ENCODE peak calls at places on chromosomes 13 and 19, in four cellular contexts. K, D, A and N are unnamed samples.
A peak's percentile ranks its signal among the peaks of the same experiment; 100 is the strongest.

GRCh38 chr13:37540228-37540627 is 58.3 kb downstream of the POSTN start:
- DNase-seq in K (no peak), A (no peak), D (no peak), N (no peak)

GRCh38 chr19:51507640-51508058 is 6.0 kb upstream of the SIGLEC12 start:
- DNase-seq in K (no peak), D (no peak), A (no peak), N (no peak)

GRCh38 chr13:110225609-110226008 is 81.3 kb downstream of the COL4A1 start:
- DNase-seq in K (no peak), D (no peak), A (no peak), N (no peak)

GRCh38 chr13:79782541-79783216 is 301.7 kb downstream of the NDFIP2 start:
- DNase-seq in K (no peak), D (peak; percentile 49), A (no peak), N (no peak)

GRCh38 chr13:90003566-90003965 is 1343.9 kb upstream of the MIR17HG start:
- DNase-seq in K (no peak), A (no peak), D (no peak), N (no peak)

GRCh38 chr19:44554641-44555246 is 25.3 kb upstream of the CEACAM20 start:
- DNase-seq in D (no peak), A (no peak), K (no peak), N (no peak)

GRCh38 chr13:97879646-97880297 is 73.7 kb upstream of the IPO5 start:
- DNase-seq in D (no peak), K (no peak), A (no peak), N (no peak)

GRCh38 chr13:45015300-45015699 is 26.0 kb downstream of the GPALPP1 start:
- DNase-seq in K (no peak), A (no peak), D (no peak), N (no peak)

GRCh38 chr19:8580710-8581281 is 3.6 kb upstream of the MYO1F start:
- DNase-seq in K (peak; percentile 87), A (peak; percentile 92), D (peak; percentile 74), N (peak; percentile 88)

GRCh38 chr13:110015253-110015652 is 228.9 kb upstream of the IRS2 start:
- DNase-seq in K (no peak), A (no peak), D (no peak), N (no peak)

GRCh38 chr19:5094768-5095567 is 126.1 kb downstream of the KDM4B start:
- DNase-seq in K (no peak), D (no peak), A (no peak), N (no peak)

GRCh38 chr13:113796948-113797676 is 38.1 kb downstream of the TMEM255B start:
- DNase-seq in A (no peak), K (peak; percentile 59), D (no peak), N (no peak)

GRCh38 chr13:26759156-26759906 is 1.3 kb downstream of the GPR12 start:
- DNase-seq in D (peak; percentile 43), A (no peak), K (no peak), N (no peak)

GRCh38 chr19:8697671-8698432 is 743 bp downstream of the ACTL9 start:
- DNase-seq in K (no peak), D (no peak), A (no peak), N (no peak)

GRCh38 chr19:14408641-14409120 is 10.5 kb downstream of the DDX39A start:
- DNase-seq in A (no peak), D (no peak), K (no peak), N (no peak)

GRCh38 chr13:52449323-52450011 is 967 bp downstream of the VPS36 start:
- DNase-seq in A (no peak), K (no peak), D (no peak), N (no peak)

GRCh38 chr13:51920267-51920666 is 58.5 kb downstream of the CCDC70 start:
- DNase-seq in A (peak; percentile 55), D (no peak), K (no peak), N (peak; percentile 45)

GRCh38 chr19:54473983-54474382 is 887 bp upstream of the CDC42EP5 start:
- DNase-seq in A (no peak), D (peak; percentile 10), K (peak; percentile 38), N (no peak)

GRCh38 chr13:34076943-34077703 is 259.2 kb downstream of the RFC3 start:
- DNase-seq in D (no peak), A (no peak), K (no peak), N (no peak)

GRCh38 chr13:78657699-78658629 is 991 bp downstream of the OBI1 start:
- DNase-seq in K (no peak), A (no peak), D (no peak), N (no peak)

GRCh38 chr13:77262198-77262597 is 64.7 kb downstream of the MYCBP2 start:
- DNase-seq in D (no peak), K (no peak), A (no peak), N (no peak)

GRCh38 chr19:13615890-13616289 is 109.6 kb upstream of the CACNA1A start:
- DNase-seq in K (peak; percentile 19), A (no peak), D (peak; percentile 51), N (no peak)

GRCh38 chr13:113586661-113587479 is 2.3 kb downstream of the TFDP1 start:
- DNase-seq in K (peak; percentile 40), A (peak; percentile 37), D (peak; percentile 31), N (peak; percentile 50)

GRCh38 chr13:40221460-40222201 is 444.8 kb downstream of the FOXO1 start:
- DNase-seq in K (no peak), A (no peak), D (no peak), N (no peak)

GRCh38 chr19:33194884-33195710 is 967 bp downstream of the LRP3 start:
- DNase-seq in A (no peak), D (no peak), K (no peak), N (no peak)

GRCh38 chr13:106098778-106099177 is 436.7 kb downstream of the EFNB2 start:
- DNase-seq in K (no peak), D (no peak), A (no peak), N (no peak)

GRCh38 chr19:16355293-16356043 is 30.8 kb downstream of the KLF2 start:
- DNase-seq in D (peak; percentile 53), K (no peak), A (no peak), N (no peak)

GRCh38 chr19:1811472-1811894 is 593 bp downstream of the ATP8B3 start:
- DNase-seq in D (no peak), K (peak; percentile 91), A (peak; percentile 93), N (peak; percentile 85)

GRCh38 chr13:33276581-33276980 is 9.0 kb downstream of the STARD13 start:
- DNase-seq in A (no peak), D (no peak), K (no peak), N (no peak)

GRCh38 chr13:24627864-24628418 is 52.3 kb upstream of the ATP12A start:
- DNase-seq in A (no peak), D (no peak), K (no peak), N (no peak)

GRCh38 chr19:22422220-22422619 is at the start of gene ZNF98:
- DNase-seq in A (peak; percentile 69), K (no peak), D (peak; percentile 60), N (no peak)

GRCh38 chr13:50081106-50081898 is 66.1 kb downstream of the KCNRG start:
- DNase-seq in A (peak; percentile 76), K (peak; percentile 80), D (peak; percentile 55), N (peak; percentile 79)

GRCh38 chr19:33497778-33498175 is 23.8 kb downstream of the PEPD start:
- DNase-seq in A (no peak), D (no peak), K (no peak), N (no peak)

GRCh38 chr13:106756446-106756845 is 188.5 kb upstream of the ARGLU1 start:
- DNase-seq in K (no peak), D (no peak), A (no peak), N (no peak)

GRCh38 chr19:45876411-45877197 is 9.3 kb downstream of the IRF2BP1 start:
- DNase-seq in A (no peak), D (no peak), K (no peak), N (no peak)
- H3K4me3 ChIP-seq in A (peak overlapping the region; percentile 39), D (peak overlapping the region; percentile 31), K (peak overlapping the region; percentile 10), N (peak overlapping the region; percentile 57)

DNA sequence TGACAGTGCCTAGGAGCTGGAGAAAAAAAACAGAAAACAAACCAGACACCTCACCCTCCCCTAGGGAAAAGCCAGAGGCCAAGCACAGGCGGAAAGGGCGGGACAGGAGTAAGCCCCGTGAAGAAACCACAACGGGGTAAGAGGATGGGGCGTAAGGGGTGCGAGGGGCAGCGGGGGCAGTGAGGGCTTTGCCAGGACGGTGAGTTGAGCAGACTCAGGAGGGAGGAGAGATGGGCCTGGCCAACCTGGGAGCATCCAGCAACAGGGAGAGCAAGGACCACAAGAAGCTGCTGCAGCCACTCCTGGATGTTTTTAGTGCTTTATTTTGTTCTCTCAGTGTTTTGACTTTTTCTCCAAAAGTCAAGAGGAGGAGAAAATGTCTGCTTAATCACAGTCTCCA is 114.1 kb upstream of the SOX1 start:
- DNase-seq in A (peak; percentile 25), K (no peak), D (no peak), N (no peak)
- H3K4me3 ChIP-seq in A (no peak overlapping the region), K (no peak overlapping the region), D (no peak overlapping the region), N (no peak overlapping the region)

DNA sequence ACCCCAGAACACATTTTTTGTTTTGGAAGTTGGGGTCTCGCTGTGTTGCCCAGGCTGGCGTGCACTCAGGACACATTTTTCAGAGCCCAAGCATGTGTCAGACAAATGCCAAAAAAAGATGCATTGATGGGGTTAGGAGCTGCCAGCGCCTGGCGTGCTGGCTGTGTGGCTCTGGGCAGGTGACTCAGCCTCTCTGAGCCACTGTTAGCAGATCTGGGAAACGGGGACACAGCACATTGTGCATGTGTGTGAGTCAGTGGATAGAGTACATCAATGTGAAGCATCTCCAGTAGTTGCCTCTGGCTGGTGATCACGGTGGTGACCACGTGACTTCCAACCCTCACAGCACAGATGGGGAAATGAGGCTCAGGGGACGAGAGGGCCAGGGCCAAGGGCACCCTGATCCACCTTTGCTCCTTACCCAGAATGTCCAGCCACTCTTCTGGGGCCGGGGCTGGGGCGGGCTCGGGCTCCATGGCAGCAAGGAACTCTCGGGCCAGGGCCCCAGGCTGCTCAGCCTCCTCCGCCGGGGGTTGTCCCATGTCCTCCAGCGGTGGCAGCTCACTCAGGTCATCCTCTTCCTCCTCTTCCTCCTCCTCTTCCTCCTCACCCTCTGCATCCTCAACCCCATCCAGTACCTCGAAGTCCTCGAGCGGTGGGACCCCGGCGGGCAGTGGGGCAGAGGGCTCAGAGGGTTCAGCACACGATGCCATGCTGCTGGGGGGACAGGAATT is 1.9 kb downstream of the FKBP8 start:
- DNase-seq in A (no peak), D (no peak), K (no peak), N (no peak)
- H3K4me3 ChIP-seq in A (peak overlapping the region; percentile 85), D (no peak overlapping the region), K (no peak overlapping the region), N (no peak overlapping the region)

GRCh38 chr19:48866692-48867091 is 1.7 kb downstream of the PLEKHA4 start:
- DNase-seq in A (no peak), K (no peak), D (no peak), N (peak; percentile 65)
- H3K4me3 ChIP-seq in A (no peak overlapping the region), K (no peak overlapping the region), D (no peak overlapping the region), N (peak overlapping the region; percentile 70)

DNA sequence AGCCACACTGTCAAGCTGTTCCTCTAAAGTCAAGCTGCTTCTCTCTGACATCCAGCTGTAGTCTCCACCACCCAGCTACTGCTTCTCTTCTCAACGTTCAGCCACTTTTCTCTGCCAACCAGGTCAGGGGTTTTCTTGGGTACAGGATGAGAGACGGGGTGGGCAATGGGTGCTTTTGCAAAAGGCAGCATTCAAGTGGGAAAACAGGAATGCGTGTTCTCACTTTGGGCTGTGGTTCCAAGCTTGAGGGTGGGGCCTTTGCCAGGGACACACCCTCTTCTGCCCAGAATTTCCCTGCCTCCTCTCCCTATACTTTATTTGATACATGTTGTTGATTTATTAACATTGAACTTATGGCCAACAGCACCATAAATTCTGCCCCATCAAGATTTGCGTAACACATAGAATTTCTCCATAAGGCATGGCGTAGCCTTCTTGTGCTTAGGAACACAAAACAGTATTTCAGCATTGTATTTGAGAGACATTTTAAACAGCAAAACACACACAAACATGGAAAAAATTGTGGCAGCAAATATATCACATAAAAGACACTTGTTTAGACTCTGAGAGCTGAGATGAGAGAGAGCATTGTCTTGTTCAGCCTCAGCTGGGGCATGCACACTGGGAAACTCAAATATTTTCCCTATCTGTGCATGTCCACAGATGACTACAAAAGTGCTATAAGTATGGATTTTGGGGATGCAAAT is 392.8 kb downstream of the SLITRK6 start:
- DNase-seq in K (no peak), D (no peak), A (no peak), N (no peak)
- H3K4me3 ChIP-seq in K (no peak overlapping the region), D (no peak overlapping the region), A (no peak overlapping the region), N (no peak overlapping the region)

GRCh38 chr13:99737456-99737855 is 234.1 kb downstream of the ZIC5 start:
- DNase-seq in K (no peak), A (no peak), D (no peak), N (no peak)
- H3K4me3 ChIP-seq in K (no peak overlapping the region), A (no peak overlapping the region), D (no peak overlapping the region), N (no peak overlapping the region)